ENCODE peak calls at places on chromosomes 3 and 15, in ten cellular contexts. One of them, this sample, is unnamed.

GRCh38 chr3:133792171-133792763 is 13.3 kb upstream of the SRPRB start:
- DNase-seq in upper lobe of left lung: no peak
- DNase-seq in tibial artery: no peak
- DNase-seq in spleen: no peak
- DNase-seq in cardiac fibroblast: no peak
- DNase-seq in A673: peak; percentile 6
- DNase-seq in AG04449: no peak
- DNase-seq in epithelial cell of esophagus: no peak
- DNase-seq in AG04450: no peak
- DNase-seq in fibroblast of pulmonary artery: peak; percentile 14
- DNase-seq in this sample: peak; percentile 44

GRCh38 chr15:40469776-40470390 is 901 bp upstream of the CHST14 start:
- DNase-seq in AG04449: no peak
- DNase-seq in upper lobe of left lung: no peak
- DNase-seq in epithelial cell of esophagus: no peak
- DNase-seq in fibroblast of pulmonary artery: no peak
- DNase-seq in A673: no peak
- DNase-seq in AG04450: no peak
- DNase-seq in tibial artery: no peak
- DNase-seq in spleen: peak; percentile 48
- DNase-seq in cardiac fibroblast: peak; percentile 16
- DNase-seq in this sample: no peak

GRCh38 chr15:101540480-101541239 is 51.2 kb upstream of the PCSK6 start:
- DNase-seq in spleen: no peak
- DNase-seq in A673: no peak
- DNase-seq in tibial artery: no peak
- DNase-seq in AG04449: no peak
- DNase-seq in AG04450: no peak
- DNase-seq in upper lobe of left lung: peak; percentile 48
- DNase-seq in epithelial cell of esophagus: no peak
- DNase-seq in cardiac fibroblast: no peak
- DNase-seq in fibroblast of pulmonary artery: no peak
- DNase-seq in this sample: peak; percentile 29

GRCh38 chr3:112688819-112689218 is 47.9 kb upstream of the CCDC80 start:
- DNase-seq in tibial artery: no peak
- DNase-seq in spleen: no peak
- DNase-seq in A673: no peak
- DNase-seq in upper lobe of left lung: no peak
- DNase-seq in AG04450: no peak
- DNase-seq in fibroblast of pulmonary artery: no peak
- DNase-seq in epithelial cell of esophagus: peak; percentile 61
- DNase-seq in cardiac fibroblast: no peak
- DNase-seq in AG04449: no peak
- DNase-seq in this sample: peak; percentile 36

GRCh38 chr3:188230962-188231361 is 77.0 kb downstream of the LPP start:
- DNase-seq in upper lobe of left lung: no peak
- DNase-seq in fibroblast of pulmonary artery: no peak
- DNase-seq in AG04449: no peak
- DNase-seq in A673: peak; percentile 48
- DNase-seq in cardiac fibroblast: no peak
- DNase-seq in spleen: no peak
- DNase-seq in tibial artery: no peak
- DNase-seq in AG04450: no peak
- DNase-seq in epithelial cell of esophagus: peak; percentile 53
- DNase-seq in this sample: peak; percentile 28

GRCh38 chr3:124078978-124079911 is 87.3 kb upstream of the ROPN1 start:
- DNase-seq in tibial artery: no peak
- DNase-seq in fibroblast of pulmonary artery: peak; percentile 57
- DNase-seq in upper lobe of left lung: no peak
- DNase-seq in spleen: no peak
- DNase-seq in AG04449: no peak
- DNase-seq in cardiac fibroblast: peak; percentile 49
- DNase-seq in A673: peak; percentile 58
- DNase-seq in epithelial cell of esophagus: peak; percentile 50
- DNase-seq in AG04450: no peak
- DNase-seq in this sample: peak; percentile 48

GRCh38 chr3:59775106-59775505 is 725.3 kb upstream of the CFAP20DC start:
- DNase-seq in AG04450: no peak
- DNase-seq in upper lobe of left lung: no peak
- DNase-seq in spleen: no peak
- DNase-seq in AG04449: no peak
- DNase-seq in A673: no peak
- DNase-seq in tibial artery: no peak
- DNase-seq in cardiac fibroblast: no peak
- DNase-seq in epithelial cell of esophagus: no peak
- DNase-seq in fibroblast of pulmonary artery: no peak
- DNase-seq in this sample: no peak

GRCh38 chr3:14148041-14148985 is 23.5 kb downstream of the TMEM43 start:
- DNase-seq in cardiac fibroblast: no peak
- DNase-seq in AG04450: no peak
- DNase-seq in fibroblast of pulmonary artery: no peak
- DNase-seq in A673: peak; percentile 67
- DNase-seq in AG04449: no peak
- DNase-seq in spleen: no peak
- DNase-seq in tibial artery: no peak
- DNase-seq in epithelial cell of esophagus: no peak
- DNase-seq in upper lobe of left lung: no peak
- DNase-seq in this sample: no peak

GRCh38 chr3:74582982-74583381 is 31.5 kb downstream of the CNTN3 start:
- DNase-seq in A673: no peak
- DNase-seq in spleen: no peak
- DNase-seq in AG04450: no peak
- DNase-seq in cardiac fibroblast: no peak
- DNase-seq in tibial artery: no peak
- DNase-seq in epithelial cell of esophagus: no peak
- DNase-seq in AG04449: no peak
- DNase-seq in upper lobe of left lung: no peak
- DNase-seq in fibroblast of pulmonary artery: no peak
- DNase-seq in this sample: no peak

GRCh38 chr15:89486726-89487050 is 9.7 kb downstream of the RHCG start:
- DNase-seq in A673: peak; percentile 56
- DNase-seq in cardiac fibroblast: no peak
- DNase-seq in epithelial cell of esophagus: peak; percentile 61
- DNase-seq in fibroblast of pulmonary artery: no peak
- DNase-seq in AG04450: no peak
- DNase-seq in spleen: no peak
- DNase-seq in upper lobe of left lung: peak; percentile 90
- DNase-seq in AG04449: no peak
- DNase-seq in tibial artery: peak; percentile 55
- DNase-seq in this sample: no peak

GRCh38 chr3:33537135-33537534 is 96.9 kb upstream of the UBP1 start:
- DNase-seq in AG04449: no peak
- DNase-seq in spleen: no peak
- DNase-seq in epithelial cell of esophagus: no peak
- DNase-seq in upper lobe of left lung: no peak
- DNase-seq in A673: no peak
- DNase-seq in tibial artery: no peak
- DNase-seq in fibroblast of pulmonary artery: peak; percentile 4
- DNase-seq in cardiac fibroblast: peak; percentile 24
- DNase-seq in AG04450: no peak
- DNase-seq in this sample: no peak

GRCh38 chr3:43465109-43465508 is 156.7 kb downstream of the ANO10 start:
- DNase-seq in AG04449: no peak
- DNase-seq in A673: no peak
- DNase-seq in tibial artery: no peak
- DNase-seq in cardiac fibroblast: no peak
- DNase-seq in spleen: no peak
- DNase-seq in AG04450: no peak
- DNase-seq in fibroblast of pulmonary artery: no peak
- DNase-seq in upper lobe of left lung: no peak
- DNase-seq in epithelial cell of esophagus: peak; percentile 59
- DNase-seq in this sample: no peak

GRCh38 chr3:186945255-186945823 is 15.0 kb downstream of the ST6GAL1 start:
- DNase-seq in spleen: no peak
- DNase-seq in epithelial cell of esophagus: no peak
- DNase-seq in AG04450: no peak
- DNase-seq in cardiac fibroblast: peak; percentile 21
- DNase-seq in tibial artery: no peak
- DNase-seq in upper lobe of left lung: no peak
- DNase-seq in A673: no peak
- DNase-seq in fibroblast of pulmonary artery: no peak
- DNase-seq in AG04449: no peak
- DNase-seq in this sample: no peak

GRCh38 chr3:56758539-56758981 is 43.2 kb downstream of the ARHGEF3 start:
- DNase-seq in tibial artery: no peak
- DNase-seq in epithelial cell of esophagus: peak; percentile 77
- DNase-seq in cardiac fibroblast: peak; percentile 92
- DNase-seq in A673: peak; percentile 4
- DNase-seq in fibroblast of pulmonary artery: peak; percentile 89
- DNase-seq in upper lobe of left lung: no peak
- DNase-seq in AG04449: peak; percentile 63
- DNase-seq in AG04450: peak; percentile 68
- DNase-seq in spleen: no peak
- DNase-seq in this sample: peak; percentile 83

GRCh38 chr15:63319065-63319464 is 41.7 kb downstream of the APH1B start:
- DNase-seq in tibial artery: no peak
- DNase-seq in AG04450: no peak
- DNase-seq in cardiac fibroblast: no peak
- DNase-seq in epithelial cell of esophagus: no peak
- DNase-seq in spleen: no peak
- DNase-seq in fibroblast of pulmonary artery: no peak
- DNase-seq in AG04449: no peak
- DNase-seq in upper lobe of left lung: no peak
- DNase-seq in A673: no peak
- DNase-seq in this sample: no peak

GRCh38 chr15:78065284-78065872 is 12.1 kb downstream of the TBC1D2B start:
- DNase-seq in tibial artery: peak; percentile 91
- DNase-seq in cardiac fibroblast: peak; percentile 98
- DNase-seq in spleen: no peak
- DNase-seq in epithelial cell of esophagus: peak; percentile 90
- DNase-seq in AG04450: peak; percentile 94
- DNase-seq in upper lobe of left lung: no peak
- DNase-seq in A673: no peak
- DNase-seq in AG04449: peak; percentile 97
- DNase-seq in fibroblast of pulmonary artery: peak; percentile 99
- DNase-seq in this sample: peak; percentile 95

GRCh38 chr3:13621381-13622221 is 72.7 kb downstream of the FBLN2 start:
- DNase-seq in A673: no peak
- DNase-seq in fibroblast of pulmonary artery: no peak
- DNase-seq in tibial artery: no peak
- DNase-seq in spleen: peak; percentile 77
- DNase-seq in upper lobe of left lung: no peak
- DNase-seq in epithelial cell of esophagus: no peak
- DNase-seq in AG04449: no peak
- DNase-seq in AG04450: no peak
- DNase-seq in cardiac fibroblast: no peak
- DNase-seq in this sample: no peak

GRCh38 chr3:195877136-195877715 is 31.1 kb downstream of the TNK2 start:
- DNase-seq in A673: no peak
- DNase-seq in AG04450: no peak
- DNase-seq in upper lobe of left lung: peak; percentile 55
- DNase-seq in spleen: no peak
- DNase-seq in tibial artery: no peak
- DNase-seq in epithelial cell of esophagus: peak; percentile 32
- DNase-seq in fibroblast of pulmonary artery: no peak
- DNase-seq in AG04449: no peak
- DNase-seq in cardiac fibroblast: no peak
- DNase-seq in this sample: no peak

GRCh38 chr15:57184502-57184901 is 191.8 kb upstream of the CGNL1 start:
- DNase-seq in tibial artery: no peak
- DNase-seq in fibroblast of pulmonary artery: no peak
- DNase-seq in epithelial cell of esophagus: no peak
- DNase-seq in AG04450: no peak
- DNase-seq in AG04449: no peak
- DNase-seq in upper lobe of left lung: no peak
- DNase-seq in spleen: no peak
- DNase-seq in A673: no peak
- DNase-seq in cardiac fibroblast: no peak
- DNase-seq in this sample: no peak
- TF ChIP-seq CTCF in tibial artery: no peak
- TF ChIP-seq CTCF in fibroblast of pulmonary artery: no peak
- TF ChIP-seq CTCF in epithelial cell of esophagus: no peak
- TF ChIP-seq CTCF in AG04450: no peak
- TF ChIP-seq CTCF in AG04449: no peak
- TF ChIP-seq CTCF in upper lobe of left lung: no peak
- TF ChIP-seq CTCF in spleen: no peak
- TF ChIP-seq CTCF in A673: no peak
- TF ChIP-seq CTCF in cardiac fibroblast: no peak
- TF ChIP-seq CTCF in this sample: no peak

DNA sequence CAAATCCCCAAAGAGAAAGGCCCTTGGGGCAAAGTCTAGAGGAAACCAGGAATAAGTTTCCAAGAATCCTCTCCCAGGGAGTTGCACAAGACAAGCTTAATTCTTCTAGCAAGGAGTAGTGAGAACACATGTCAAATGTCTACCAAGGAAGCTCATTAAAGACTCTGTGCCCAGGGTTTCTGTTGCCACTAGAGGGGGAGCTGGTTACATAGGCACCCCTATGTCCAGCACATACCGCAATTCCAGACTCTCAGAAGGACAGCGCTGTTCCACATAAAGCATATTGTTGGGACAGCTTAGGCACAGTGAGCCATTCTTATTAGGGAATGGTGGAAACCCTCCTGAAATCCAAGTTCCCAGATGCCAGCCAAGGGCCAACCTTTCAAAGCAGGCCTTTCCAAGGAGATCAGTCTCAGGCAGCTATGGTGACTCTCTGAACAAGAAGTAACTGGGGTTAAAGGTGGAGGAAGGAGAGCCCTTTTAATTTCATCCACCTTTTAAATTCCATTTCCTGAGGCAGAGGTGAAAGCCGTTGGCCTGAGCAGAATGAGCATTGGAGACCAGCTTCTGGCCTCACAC is 194.1 kb downstream of the UACA start:
- DNase-seq in AG04450: peak; percentile 38
- DNase-seq in cardiac fibroblast: peak; percentile 83
- DNase-seq in spleen: no peak
- DNase-seq in A673: peak; percentile 64
- DNase-seq in AG04449: peak; percentile 60
- DNase-seq in tibial artery: peak; percentile 55
- DNase-seq in fibroblast of pulmonary artery: peak; percentile 74
- DNase-seq in epithelial cell of esophagus: peak; percentile 26
- DNase-seq in upper lobe of left lung: no peak
- DNase-seq in this sample: peak; percentile 91
- TF ChIP-seq CTCF in AG04450: peak; percentile 71
- TF ChIP-seq CTCF in cardiac fibroblast: peak; percentile 80
- TF ChIP-seq CTCF in spleen: peak; percentile 29
- TF ChIP-seq CTCF in A673: peak; percentile 72
- TF ChIP-seq CTCF in AG04449: peak; percentile 55
- TF ChIP-seq CTCF in tibial artery: peak; percentile 35
- TF ChIP-seq CTCF in fibroblast of pulmonary artery: peak; percentile 64
- TF ChIP-seq CTCF in epithelial cell of esophagus: peak; percentile 21
- TF ChIP-seq CTCF in upper lobe of left lung: peak; percentile 17
- TF ChIP-seq CTCF in this sample: peak; percentile 52

GRCh38 chr3:185215873-185216586 is 37.8 kb downstream of the EHHADH start:
- DNase-seq in spleen: no peak
- DNase-seq in cardiac fibroblast: peak; percentile 39
- DNase-seq in upper lobe of left lung: no peak
- DNase-seq in epithelial cell of esophagus: peak; percentile 53
- DNase-seq in tibial artery: no peak
- DNase-seq in fibroblast of pulmonary artery: peak; percentile 48
- DNase-seq in AG04449: no peak
- DNase-seq in AG04450: no peak
- DNase-seq in A673: peak; percentile 27
- DNase-seq in this sample: peak; percentile 33
- TF ChIP-seq CTCF in spleen: peak; percentile 45
- TF ChIP-seq CTCF in cardiac fibroblast: peak; percentile 50
- TF ChIP-seq CTCF in upper lobe of left lung: peak; percentile 30
- TF ChIP-seq CTCF in epithelial cell of esophagus: peak; percentile 52
- TF ChIP-seq CTCF in tibial artery: peak; percentile 32
- TF ChIP-seq CTCF in fibroblast of pulmonary artery: peak; percentile 66
- TF ChIP-seq CTCF in AG04449: peak; percentile 35
- TF ChIP-seq CTCF in AG04450: peak; percentile 55
- TF ChIP-seq CTCF in A673: peak; percentile 67
- TF ChIP-seq CTCF in this sample: peak; percentile 50

GRCh38 chr15:48925714-48926223 is 38.0 kb downstream of the SHC4 start:
- DNase-seq in cardiac fibroblast: peak; percentile 72
- DNase-seq in fibroblast of pulmonary artery: peak; percentile 89
- DNase-seq in AG04450: peak; percentile 62
- DNase-seq in epithelial cell of esophagus: peak; percentile 94
- DNase-seq in upper lobe of left lung: no peak
- DNase-seq in spleen: no peak
- DNase-seq in tibial artery: no peak
- DNase-seq in A673: peak; percentile 80
- DNase-seq in AG04449: peak; percentile 60
- DNase-seq in this sample: peak; percentile 87
- TF ChIP-seq CTCF in cardiac fibroblast: no peak
- TF ChIP-seq CTCF in fibroblast of pulmonary artery: no peak
- TF ChIP-seq CTCF in AG04450: no peak
- TF ChIP-seq CTCF in epithelial cell of esophagus: no peak
- TF ChIP-seq CTCF in upper lobe of left lung: no peak
- TF ChIP-seq CTCF in spleen: no peak
- TF ChIP-seq CTCF in tibial artery: no peak
- TF ChIP-seq CTCF in A673: no peak
- TF ChIP-seq CTCF in AG04449: no peak
- TF ChIP-seq CTCF in this sample: no peak